ENCODE peak calls at places on chromosome 9, in eight cellular contexts. B is KBM-7; N is stromal cell of bone marrow; Q is stimulated activated CD4-positive, alpha-beta T cell treated with anti-CD3 and anti-CD28 coated beads, Interleukin-2, amount 100 ng/mL, for 24 hours; J is stimulated activated CD8-positive, alpha-beta memory T cell treated with anti-CD3 and anti-CD28 coated beads, Interleukin-4, amount 100 ng/mL, for 1 hour; L is AG09309; I is type B pancreatic cell; E is left cardiac atrium. P is an unnamed sample.

GRCh38 chr9:13149454-13149853 is 130.0 kb downstream of the MPDZ start:
- DNase-seq in B (no peak), N (no peak), Q (no peak), J (no peak), L (no peak), I (no peak), E (peak), P (no peak)

GRCh38 chr9:91405343-91406077 is 18.1 kb downstream of the NFIL3 start:
- DNase-seq in B (no peak), N (no peak), Q (no peak), J (no peak), L (no peak), I (no peak), E (no peak), P (no peak)

GRCh38 chr9:74643303-74643933 is 146.3 kb downstream of the RORB start:
- DNase-seq in B (no peak), N (no peak), Q (no peak), J (no peak), L (no peak), I (no peak), E (no peak), P (no peak)

GRCh38 chr9:113616116-113616515 is 152.6 kb downstream of the RGS3 start:
- DNase-seq in B (no peak), N (no peak), Q (no peak), J (no peak), L (no peak), I (no peak), E (no peak), P (no peak)

GRCh38 chr9:86859056-86859455 is 88.2 kb downstream of the GAS1 start:
- DNase-seq in B (no peak), N (no peak), Q (no peak), J (no peak), L (no peak), I (no peak), E (no peak), P (no peak)

GRCh38 chr9:74570879-74571512 is 73.9 kb downstream of the RORB start:
- DNase-seq in B (peak), N (no peak), Q (no peak), J (no peak), L (no peak), I (no peak), E (no peak), P (no peak)

GRCh38 chr9:5893134-5893505 is 2.4 kb downstream of the MLANA start:
- DNase-seq in B (no peak), N (no peak), Q (no peak), J (no peak), L (no peak), I (no peak), E (no peak), P (no peak)

GRCh38 chr9:110217656-110218099 is 9.7 kb upstream of the C9orf152 start:
- DNase-seq in B (peak), N (no peak), Q (no peak), J (no peak), L (no peak), I (no peak), E (no peak), P (no peak)

GRCh38 chr9:125850763-125851162 is 103.6 kb downstream of the PBX3 start:
- DNase-seq in B (no peak), N (no peak), Q (no peak), J (no peak), L (no peak), I (no peak), E (no peak), P (no peak)

GRCh38 chr9:91902465-91903125 is 47.4 kb downstream of the ROR2 start:
- DNase-seq in B (no peak), N (no peak), Q (no peak), J (no peak), L (no peak), I (no peak), E (no peak), P (no peak)

GRCh38 chr9:96022445-96023031 is 147.0 kb downstream of the ERCC6L2 start:
- DNase-seq in B (peak), N (no peak), Q (no peak), J (peak), L (no peak), I (no peak), E (peak), P (peak)

GRCh38 chr9:136115206-136115605 is 3.5 kb downstream of the TMEM250 start:
- DNase-seq in B (no peak), N (no peak), Q (no peak), J (no peak), L (no peak), I (no peak), E (no peak), P (no peak)

GRCh38 chr9:91741529-91741928 is 208.5 kb downstream of the ROR2 start:
- DNase-seq in B (no peak), N (peak), Q (no peak), J (no peak), L (peak), I (no peak), E (no peak), P (no peak)

GRCh38 chr9:32866292-32866691 is 83.0 kb downstream of the TMEM215 start:
- DNase-seq in B (no peak), N (no peak), Q (no peak), J (no peak), L (no peak), I (no peak), E (no peak), P (no peak)

GRCh38 chr9:121050128-121050988 is at the start of gene C5:
- DNase-seq in B (no peak), N (no peak), Q (no peak), J (no peak), L (no peak), I (no peak), E (no peak), P (no peak)

P was measured in activated CD8-positive, alpha-beta memory T cell treated with anti-CD3 and anti-CD28 coated beads for 24 hours.